ENCODE peak calls at places on chromosomes 1 and 21, in six cellular contexts. D, U, W, G, B and C are unnamed samples.

GRCh38 chr1:119773711-119774241 is 5.1 kb upstream of the HMGCS2 start:
- DNase-seq in D (peak), U (no peak), W (no peak), G (peak), B (no peak), C (no peak)

GRCh38 chr21:33808715-33809367 is 106.8 kb downstream of the ATP5PO start:
- DNase-seq in D (no peak), U (no peak), W (no peak), G (no peak), B (no peak), C (no peak)

GRCh38 chr1:228842094-228842775 is 107.0 kb downstream of the RHOU start:
- DNase-seq in D (peak), U (no peak), W (no peak), G (no peak), B (peak), C (no peak)

GRCh38 chr1:170461762-170462384 is 70.1 kb upstream of the GORAB start:
- DNase-seq in D (peak), U (no peak), W (no peak), G (no peak), B (peak), C (peak)

GRCh38 chr1:87084247-87084836 is 169.9 kb downstream of the HS2ST1 start:
- DNase-seq in D (peak), U (no peak), W (no peak), G (no peak), B (peak), C (peak)

GRCh38 chr1:28668191-28668955 is at the start of gene GMEB1:
- DNase-seq in D (peak), U (peak), W (peak), G (peak), B (peak), C (peak)

GRCh38 chr1:19468397-19468956 is 16.9 kb downstream of the CAPZB start:
- DNase-seq in D (no peak), U (peak), W (peak), G (peak), B (no peak), C (no peak)

GRCh38 chr1:154155282-154155681 is 409 bp upstream of the NUP210L start:
- DNase-seq in D (peak), U (no peak), W (no peak), G (no peak), B (peak), C (no peak)

GRCh38 chr1:41238311-41239094 is 3.6 kb downstream of the SCMH1 start:
- DNase-seq in D (peak), U (no peak), W (no peak), G (no peak), B (peak), C (no peak)

GRCh38 chr21:15841856-15842564 is 112.2 kb downstream of the USP25 start:
- DNase-seq in D (peak), U (no peak), W (no peak), G (no peak), B (peak), C (no peak)

GRCh38 chr1:52550447-52550846 is 2.4 kb downstream of the TUT4 start:
- DNase-seq in D (no peak), U (no peak), W (no peak), G (peak), B (no peak), C (no peak)

GRCh38 chr1:52546852-52547251 is 6.0 kb downstream of the TUT4 start:
- DNase-seq in D (no peak), U (no peak), W (no peak), G (no peak), B (no peak), C (no peak)

GRCh38 chr1:52551476-52552235 is 1.2 kb downstream of the TUT4 start:
- DNase-seq in D (peak), U (peak), W (peak), G (peak), B (peak), C (no peak)

GRCh38 chr1:52552236-52552504 is 722 bp downstream of the TUT4 start:
- DNase-seq in D (no peak), U (peak), W (peak), G (peak), B (peak), C (peak)

DNA sequence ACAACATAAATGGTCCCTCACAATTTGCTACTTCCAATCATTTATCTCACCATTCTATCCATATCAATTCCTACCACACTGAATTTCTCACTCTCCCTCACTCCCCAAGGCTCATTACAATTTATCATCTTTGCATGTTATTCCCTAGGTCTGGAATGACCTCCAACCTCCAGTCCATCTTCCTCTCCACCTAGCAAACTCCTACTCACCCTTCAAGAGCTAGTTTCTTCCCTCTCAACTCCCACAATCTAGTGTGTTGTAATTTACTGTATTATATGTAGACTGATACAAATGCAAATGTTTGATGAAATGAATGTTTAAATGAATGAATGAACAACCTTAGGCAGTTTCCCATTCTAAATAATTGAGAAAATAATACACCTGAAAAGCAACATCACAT is 3.6 kb downstream of the TUT4 start:
- DNase-seq in D (no peak), U (no peak), W (no peak), G (no peak), B (no peak), C (no peak)
- H3K4me3 ChIP-seq in D (no peak), U (no peak), W (no peak), G (no peak), B (no peak), C (no peak)

GRCh38 chr1:223707270-223708000 is 4.9 kb upstream of the CAPN2 start:
- DNase-seq in D (peak), U (no peak), W (no peak), G (peak), B (peak), C (no peak)
- H3K4me3 ChIP-seq in D (no peak), U (no peak), W (no peak), G (no peak), B (peak), C (no peak)

DNA sequence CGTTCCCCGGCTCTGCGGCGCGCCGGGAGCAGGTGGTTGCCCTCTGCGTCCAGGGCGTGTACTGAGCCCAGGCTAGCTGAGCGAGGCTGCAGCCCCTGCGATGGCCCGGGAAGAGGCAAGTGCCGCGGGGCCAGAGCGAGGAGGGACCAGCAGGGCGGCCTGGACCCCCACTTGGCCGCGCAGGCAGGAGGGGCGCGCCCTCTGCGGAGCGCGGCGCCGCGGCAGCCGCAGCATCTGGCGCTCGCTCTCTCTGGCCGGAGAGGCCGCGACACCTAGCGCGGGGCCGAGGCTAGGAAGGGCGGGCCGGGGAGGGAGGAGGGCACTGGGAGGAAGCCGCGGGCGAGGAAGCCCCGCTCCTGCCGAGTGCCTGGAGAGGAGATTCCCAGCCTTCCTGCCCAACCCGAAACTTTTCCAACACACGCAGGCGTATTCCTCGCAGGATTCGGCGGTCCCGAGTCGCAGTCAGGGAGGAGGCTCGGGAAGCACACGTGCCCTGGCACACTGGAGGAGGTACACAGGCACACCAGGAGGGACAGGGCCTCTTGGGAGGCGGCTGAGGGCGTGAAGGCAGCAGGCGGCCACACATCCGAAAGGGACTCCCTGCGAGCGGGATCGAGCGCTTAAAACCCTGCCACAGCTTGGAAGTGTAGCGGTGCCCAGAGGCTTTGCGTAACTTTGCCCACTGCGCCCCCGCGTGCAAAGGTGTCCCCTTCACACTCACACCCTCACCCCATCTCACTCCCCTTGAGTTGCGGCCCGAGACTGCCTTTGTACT is 4.8 kb upstream of the PROX1 start:
- DNase-seq in D (no peak), U (no peak), W (no peak), G (no peak), B (no peak), C (no peak)
- H3K4me3 ChIP-seq in D (peak), U (no peak), W (no peak), G (peak), B (no peak), C (no peak)

GRCh38 chr1:54884768-54885167 is 2.2 kb downstream of the DHCR24 start:
- DNase-seq in D (no peak), U (no peak), W (no peak), G (no peak), B (no peak), C (no peak)
- H3K4me3 ChIP-seq in D (no peak), U (no peak), W (no peak), G (no peak), B (peak), C (no peak)

DNA sequence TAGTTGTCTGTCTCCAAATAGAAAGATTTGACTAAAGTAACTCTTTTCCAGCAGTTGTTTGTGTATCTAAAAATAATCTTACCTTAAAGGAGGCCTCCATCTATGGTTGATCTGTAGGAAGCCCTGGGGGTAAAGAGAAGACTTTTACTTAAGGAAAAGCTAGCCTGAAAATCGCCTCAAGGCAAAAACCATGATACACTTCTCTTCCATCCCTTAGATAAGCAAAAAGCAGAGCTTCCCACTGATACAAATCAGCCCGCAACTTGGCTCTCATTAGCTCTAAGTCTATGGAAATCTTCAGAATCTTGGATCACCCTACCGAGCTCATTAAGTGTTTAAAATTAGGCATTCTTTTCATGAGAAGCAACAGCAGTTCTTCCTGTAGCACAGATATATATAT is 576.9 kb upstream of the PTBP2 start:
- DNase-seq in D (no peak), U (no peak), W (no peak), G (no peak), B (no peak), C (no peak)
- H3K4me3 ChIP-seq in D (no peak), U (no peak), W (no peak), G (no peak), B (no peak), C (no peak)

GRCh38 chr1:204705493-204705811 is 19.9 kb upstream of the LRRN2 start:
- DNase-seq in D (no peak), U (no peak), W (no peak), G (no peak), B (no peak), C (no peak)

GRCh38 chr1:204704794-204705492 is 19.4 kb upstream of the LRRN2 start:
- DNase-seq in D (no peak), U (no peak), W (no peak), G (no peak), B (no peak), C (no peak)

GRCh38 chr1:204703826-204704612 is 18.5 kb upstream of the LRRN2 start:
- DNase-seq in D (no peak), U (no peak), W (no peak), G (no peak), B (no peak), C (no peak)

GRCh38 chr1:204706838-204707509 is 21.4 kb upstream of the LRRN2 start:
- DNase-seq in D (no peak), U (no peak), W (no peak), G (no peak), B (no peak), C (peak)

DNA sequence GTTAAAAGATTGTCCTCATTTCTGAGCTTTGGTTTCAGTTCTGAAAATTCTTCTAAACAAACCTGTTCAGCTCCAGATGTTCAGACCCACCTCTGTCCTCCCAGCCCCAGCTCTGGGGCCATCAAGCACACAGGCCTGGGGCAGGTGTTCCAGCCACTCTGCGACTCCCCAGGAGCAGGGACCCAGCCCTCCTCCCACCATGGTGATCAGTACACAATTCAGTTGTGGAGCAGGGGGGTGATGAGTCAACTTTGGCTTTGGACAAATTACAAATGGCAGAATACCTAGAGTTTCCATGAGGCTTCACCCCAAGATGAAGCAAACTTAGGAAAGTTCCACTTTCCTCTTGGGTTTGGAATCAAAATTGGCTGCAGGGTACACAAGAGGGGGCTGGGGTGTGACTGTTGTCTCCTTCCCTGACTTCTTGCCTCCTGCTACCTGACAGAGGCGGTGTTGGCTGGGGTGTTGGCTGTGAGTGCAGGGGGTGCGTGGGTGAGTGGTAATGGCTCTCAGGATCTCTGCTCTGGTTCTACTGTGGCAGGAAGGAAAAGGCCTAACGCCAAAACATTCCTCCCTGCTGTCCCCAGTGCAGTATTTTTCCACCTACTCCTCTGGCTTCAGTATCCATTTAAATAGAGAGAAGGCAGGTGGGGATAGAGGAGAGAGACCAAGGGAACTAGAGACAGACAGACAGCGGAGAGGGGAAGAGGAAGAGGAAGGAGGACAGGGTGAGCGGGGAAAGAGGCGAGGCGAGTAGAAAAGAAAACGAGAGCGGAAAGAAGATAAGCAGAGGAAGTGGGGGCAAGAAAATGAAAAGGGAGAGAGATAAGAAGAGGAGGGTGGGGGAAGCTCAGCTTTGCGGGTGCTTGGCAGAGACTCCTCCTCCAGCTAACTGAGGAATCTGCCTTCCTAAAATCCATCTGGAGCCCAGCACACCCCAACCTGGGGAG is 20.6 kb upstream of the LRRN2 start:
- DNase-seq in D (no peak), U (no peak), W (no peak), G (no peak), B (no peak), C (peak)
- H3K4me3 ChIP-seq in D (no peak), U (no peak), W (peak), G (no peak), B (no peak), C (no peak)

GRCh38 chr1:160520999-160521398 is 2.1 kb downstream of the SLAMF6 start:
- DNase-seq in D (no peak), U (peak), W (no peak), G (no peak), B (no peak), C (peak)
- H3K4me3 ChIP-seq in D (no peak), U (peak), W (peak), G (no peak), B (no peak), C (peak)